ENCODE peak calls at places on chromosomes 12 and 14, in four cellular contexts. H is K562, F is IMR-90, O is GM12878. A is an unnamed sample.
A peak's percentile ranks its signal among the peaks of the same experiment; 100 is the strongest.

GRCh38 chr14:24310666-24311604 is at the start of gene LTB4R:
- DNase-seq in H (no peak), F (peak; percentile 73), O (no peak), A (peak; percentile 88)

GRCh38 chr12:129440278-129440677 is 463.5 kb downstream of the TMEM132D start:
- DNase-seq in H (no peak), F (no peak), O (no peak), A (no peak)

GRCh38 chr12:94100254-94100653 is 48.1 kb upstream of the PLXNC1 start:
- DNase-seq in H (peak; percentile 82), F (peak; percentile 58), O (no peak), A (peak; percentile 48)

GRCh38 chr12:127389923-127390322 is 877.0 kb upstream of the TMEM132C start:
- DNase-seq in H (no peak), F (peak; percentile 60), O (no peak), A (no peak)

GRCh38 chr14:66174453-66174891 is 311.7 kb upstream of the CCDC196 start:
- DNase-seq in H (no peak), F (no peak), O (no peak), A (no peak)

GRCh38 chr12:6612247-6612646 is 5.1 kb upstream of the CHD4 start:
- DNase-seq in H (peak; percentile 59), F (no peak), O (no peak), A (no peak)

GRCh38 chr14:51873221-51873893 is 12.9 kb downstream of the GNG2 start:
- DNase-seq in H (no peak), F (peak; percentile 98), O (peak; percentile 94), A (peak; percentile 87)

GRCh38 chr14:53192023-53192422 is 38.9 kb upstream of the DDHD1 start:
- DNase-seq in H (no peak), F (no peak), O (no peak), A (no peak)

GRCh38 chr12:92551210-92551609 is 151.6 kb upstream of the PLEKHG7 start:
- DNase-seq in H (no peak), F (no peak), O (no peak), A (no peak)

GRCh38 chr14:36664322-36665193 is 2.9 kb downstream of the PAX9 start:
- DNase-seq in H (no peak), F (no peak), O (no peak), A (no peak)

GRCh38 chr14:73492661-73493060 is 1.9 kb downstream of the RIOX1 start:
- DNase-seq in H (peak; percentile 16), F (no peak), O (no peak), A (no peak)

GRCh38 chr12:104490850-104491249 is 34.1 kb downstream of the CHST11 start:
- DNase-seq in H (no peak), F (no peak), O (no peak), A (no peak)

GRCh38 chr12:89247541-89247942 is 104.8 kb downstream of the DUSP6 start:
- DNase-seq in H (no peak), F (peak; percentile 19), O (no peak), A (no peak)

GRCh38 chr12:96445743-96446655 is 43.4 kb upstream of the CFAP54 start:
- DNase-seq in H (peak; percentile 75), F (peak; percentile 99), O (peak; percentile 53), A (peak; percentile 100)

GRCh38 chr12:51749201-51749985 is 99.1 kb downstream of the FIGNL2 start:
- DNase-seq in H (no peak), F (no peak), O (no peak), A (no peak)

GRCh38 chr12:124008629-124009028 is 35.6 kb downstream of the ZNF664 start:
- DNase-seq in H (no peak), F (no peak), O (no peak), A (no peak)

GRCh38 chr12:48977290-48978281 is 536 bp upstream of the WNT1 start:
- DNase-seq in H (peak; percentile 79), F (peak; percentile 80), O (no peak), A (no peak)

GRCh38 chr14:74218462-74218861 is 20.8 kb upstream of the VSX2 start:
- DNase-seq in H (no peak), F (no peak), O (no peak), A (no peak)

GRCh38 chr12:30797689-30798088 is 42.9 kb upstream of the CAPRIN2 start:
- DNase-seq in H (no peak), F (no peak), O (no peak), A (no peak)

GRCh38 chr14:104698688-104699425 is 9.4 kb downstream of the INF2 start:
- DNase-seq in H (no peak), F (no peak), O (no peak), A (no peak)

GRCh38 chr14:61602733-61603077 is 92.6 kb upstream of the HIF1A start:
- DNase-seq in H (no peak), F (no peak), O (no peak), A (no peak)

GRCh38 chr14:55893695-55894094 is 224.5 kb upstream of the PELI2 start:
- DNase-seq in H (no peak), F (no peak), O (no peak), A (no peak)

GRCh38 chr12:76542908-76543307 is 16.7 kb downstream of the OSBPL8 start:
- DNase-seq in H (no peak), F (no peak), O (no peak), A (no peak)

GRCh38 chr12:16300706-16301105 is 23.2 kb upstream of the SLC15A5 start:
- DNase-seq in H (no peak), F (no peak), O (no peak), A (no peak)

GRCh38 chr14:61841145-61841544 is 78.9 kb downstream of the SNAPC1 start:
- DNase-seq in H (no peak), F (no peak), O (no peak), A (peak; percentile 68)

GRCh38 chr14:103743691-103744090 is 28.1 kb downstream of the ZFYVE21 start:
- DNase-seq in H (no peak), F (no peak), O (no peak), A (no peak)

GRCh38 chr12:92362785-92363184 is 217.1 kb upstream of the BTG1 start:
- DNase-seq in H (no peak), F (no peak), O (peak; percentile 86), A (no peak)

GRCh38 chr12:106417926-106418910 is 60.7 kb downstream of the POLR3B start:
- DNase-seq in H (no peak), F (peak; percentile 76), O (no peak), A (no peak)

GRCh38 chr14:90781344-90781761 is 34.9 kb downstream of the TTC7B start:
- DNase-seq in H (no peak), F (peak; percentile 71), O (no peak), A (no peak)

GRCh38 chr12:57452181-57452936 is 2.7 kb upstream of the INHBE start:
- DNase-seq in H (peak; percentile 78), F (peak; percentile 97), O (no peak), A (no peak)

GRCh38 chr12:104877107-104877705 is 80.9 kb downstream of the SLC41A2 start:
- DNase-seq in H (peak; percentile 37), F (peak; percentile 49), O (no peak), A (peak; percentile 63)

GRCh38 chr12:108468149-108468968 is 46.7 kb upstream of the FICD start:
- DNase-seq in H (peak; percentile 61), F (peak; percentile 20), O (no peak), A (peak; percentile 14)

GRCh38 chr12:118357327-118358007 is 15.2 kb downstream of the TAOK3 start:
- DNase-seq in H (peak; percentile 90), F (peak; percentile 65), O (peak; percentile 62), A (peak; percentile 70)

GRCh38 chr14:31206536-31207286 is 882 bp downstream of the HECTD1 start:
- DNase-seq in H (peak; percentile 31), F (no peak), O (no peak), A (peak; percentile 40)

DNA sequence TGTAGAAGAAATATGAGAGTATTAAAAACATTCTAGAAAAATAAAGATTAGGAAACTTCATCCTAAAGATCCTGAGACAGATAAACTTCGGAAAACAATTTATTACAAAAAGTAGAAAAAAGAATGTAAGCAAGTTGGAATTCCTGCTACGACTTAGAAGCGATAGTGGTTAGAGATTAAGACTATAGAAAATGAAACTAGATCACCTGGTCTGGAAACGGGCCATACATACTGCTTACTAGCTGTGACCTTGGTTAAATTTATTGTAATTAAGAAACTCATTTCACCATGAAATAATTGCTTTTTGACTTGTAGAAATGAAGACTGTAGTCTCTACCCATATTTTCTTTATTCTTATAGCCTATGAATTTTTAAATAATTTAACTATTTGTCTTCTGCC is 614.1 kb downstream of the SLC16A7 start:
- DNase-seq in H (peak; percentile 9), F (no peak), O (no peak), A (no peak)
- TF ChIP-seq FOS in H (no peak), F (no peak), O (no peak), A (no peak)

DNA sequence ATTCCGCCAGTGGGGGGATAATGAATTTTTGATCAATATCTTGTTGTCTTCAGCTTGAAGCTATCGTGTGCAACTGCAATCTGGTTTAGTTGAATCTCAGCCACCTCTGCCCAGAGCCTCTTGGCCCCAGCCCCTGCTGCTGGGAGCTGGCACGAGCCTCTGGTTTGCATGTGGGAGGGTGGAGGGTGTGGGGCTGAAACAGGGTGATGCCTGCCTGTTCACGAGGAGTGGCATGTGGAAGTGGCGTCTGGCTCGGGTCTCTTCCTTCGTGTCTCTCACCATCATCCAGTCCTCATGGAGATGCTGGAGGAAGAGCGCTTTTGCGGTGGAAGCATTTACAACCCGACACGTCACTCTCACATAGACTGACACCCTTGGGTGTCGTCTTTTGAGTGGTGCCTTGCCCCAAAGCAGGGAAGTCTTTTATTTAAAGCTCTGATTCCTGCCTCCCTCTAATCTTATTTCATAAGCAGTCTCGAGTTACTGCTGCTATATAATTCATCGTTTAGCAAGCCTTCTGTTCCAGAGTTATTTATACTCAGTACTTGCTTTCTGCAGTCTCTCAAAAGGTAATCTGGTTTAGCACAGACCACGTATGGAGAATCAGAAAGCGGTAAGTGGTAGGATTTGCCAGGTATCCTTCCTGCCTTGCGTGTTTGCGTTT is 64.5 kb downstream of the AACS start:
- DNase-seq in H (no peak), F (no peak), O (no peak), A (no peak)
- H3K4me1 ChIP-seq in H (no peaks in the 10 kb centered on the region), F (no peaks in the 10 kb centered on the region), O (no peaks in the 10 kb centered on the region), A (no peaks in the 10 kb centered on the region)

GRCh38 chr14:35534884-35535793 is 1.2 kb downstream of the INSM2 start:
- DNase-seq in H (peak; percentile 71), F (peak; percentile 62), O (no peak), A (peak; percentile 69)
- H2AFZ ChIP-seq in H (no peak overlapping the region), F (peak overlapping the region; percentile 3), O (no peak overlapping the region), A (no peak overlapping the region)

GRCh38 chr12:3244219-3244750 is 167.1 kb downstream of the TSPAN9 start:
- DNase-seq in H (no peak), F (no peak), O (no peak), A (no peak)

GRCh38 chr12:3243376-3244084 is 166.4 kb downstream of the TSPAN9 start:
- DNase-seq in H (no peak), F (no peak), O (no peak), A (no peak)

GRCh38 chr12:3241621-3242020 is 164.4 kb downstream of the TSPAN9 start:
- DNase-seq in H (no peak), F (no peak), O (no peak), A (no peak)

GRCh38 chr12:3246253-3246652 is 169.1 kb downstream of the TSPAN9 start:
- DNase-seq in H (no peak), F (no peak), O (no peak), A (peak; percentile 7)

DNA sequence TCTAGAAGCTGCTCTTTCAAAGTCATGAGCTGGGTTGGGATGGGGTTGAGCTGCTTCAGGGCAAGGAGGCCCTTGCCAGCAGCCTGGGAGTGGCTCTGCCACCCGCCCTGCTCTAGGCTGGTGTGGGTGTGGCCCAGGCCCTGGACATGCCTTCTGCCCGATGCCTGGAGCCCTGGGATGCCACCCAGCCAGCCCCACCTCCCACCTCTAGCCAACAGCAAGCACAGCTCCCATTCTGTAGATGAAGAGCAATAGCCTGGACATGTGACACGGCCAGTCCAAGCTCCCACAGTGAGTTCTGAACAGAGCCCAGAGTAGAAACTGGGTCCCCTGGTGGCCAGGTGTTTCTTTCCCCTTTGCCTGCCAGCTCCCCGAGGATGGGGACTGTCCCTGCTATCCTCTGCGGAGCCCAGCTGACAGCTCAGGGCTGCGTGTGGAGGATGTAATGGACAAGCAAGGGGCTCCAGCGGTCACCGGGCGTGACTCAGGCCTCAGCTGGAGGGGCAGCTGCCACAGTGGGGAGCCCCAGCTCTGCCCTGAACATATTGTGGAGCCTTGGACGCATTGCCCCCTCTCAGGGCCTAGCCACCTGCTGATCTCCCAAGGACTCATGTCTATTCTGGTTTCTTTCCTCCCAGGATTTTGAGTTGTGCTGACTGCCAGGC is 165.2 kb downstream of the TSPAN9 start:
- DNase-seq in H (no peak), F (no peak), O (no peak), A (no peak)
- TF ChIP-seq FOS in H (no peak), F (no peak), O (no peak), A (no peak)

A was measured in endothelial cell of umbilical vein.